ENCODE peak calls at places on chromosomes 1 and 21, in ten cellular contexts. F is fibroblast of mammary gland, W is NB4, L is adrenal gland, E is sigmoid colon, V is lower lobe of right lung, M is astrocyte, S is spleen, T is pancreas, X is IMR-90. I is an unnamed sample.
A peak's percentile ranks its signal among the peaks of the same experiment; 100 is the strongest.

GRCh38 chr1:23634840-23635642 is 56.6 kb upstream of the RPL11 start:
- DNase-seq in X (peak; percentile 77), W (peak; percentile 61), S (no peak), V (no peak), T (peak; percentile 43), L (peak; percentile 49), E (peak; percentile 77), F (peak; percentile 81), M (peak; percentile 55), I (no peak)

GRCh38 chr1:115543247-115543646 is 98.5 kb upstream of the VANGL1 start:
- DNase-seq in L (no peak), M (no peak), F (no peak), S (no peak), T (no peak), E (no peak), X (no peak), W (no peak), V (no peak), I (no peak)

GRCh38 chr1:152111515-152111968 is 3.7 kb downstream of the TCHH start:
- DNase-seq in X (peak; percentile 34), M (peak; percentile 49), F (peak; percentile 34), S (peak; percentile 58), W (no peak), E (no peak), L (no peak), V (no peak), T (peak; percentile 17), I (no peak)

GRCh38 chr1:44288883-44289282 is 66.2 kb downstream of the ERI3 start:
- DNase-seq in F (no peak), L (no peak), X (no peak), W (no peak), M (no peak), E (no peak), T (no peak), V (no peak), S (no peak), I (peak; percentile 21)

GRCh38 chr1:240178366-240178765 is 86.7 kb downstream of the FMN2 start:
- DNase-seq in E (no peak), V (no peak), M (no peak), F (no peak), W (no peak), S (no peak), L (no peak), X (peak; percentile 27), T (no peak), I (no peak)

GRCh38 chr1:209412036-209412435 is 171.5 kb upstream of the CAMK1G start:
- DNase-seq in W (no peak), M (no peak), L (no peak), T (no peak), E (no peak), S (no peak), F (peak; percentile 45), V (no peak), X (peak; percentile 41), I (no peak)

GRCh38 chr21:31298618-31299269 is 45.3 kb downstream of the TIAM1 start:
- DNase-seq in V (no peak), T (no peak), L (no peak), M (peak; percentile 89), E (no peak), W (no peak), S (no peak), X (no peak), F (peak; percentile 65), I (no peak)

GRCh38 chr1:87404306-87404705 is 75.6 kb downstream of the LMO4 start:
- DNase-seq in F (no peak), V (no peak), E (no peak), M (no peak), X (no peak), S (no peak), L (no peak), T (no peak), W (no peak), I (no peak)

GRCh38 chr1:25245809-25246599 is 1.2 kb downstream of the RSRP1 start:
- DNase-seq in S (peak; percentile 81), T (no peak), W (peak; percentile 34), L (no peak), F (peak; percentile 62), X (peak; percentile 33), E (no peak), M (no peak), V (no peak), I (no peak)

GRCh38 chr21:35268261-35268660 is 219.2 kb upstream of the RUNX1 start:
- DNase-seq in T (no peak), V (no peak), E (no peak), M (no peak), L (no peak), X (no peak), F (no peak), S (no peak), W (no peak), I (no peak)

GRCh38 chr1:92784051-92784638 is 763 bp downstream of the EVI5 start:
- DNase-seq in X (peak; percentile 61), F (peak; percentile 68), L (peak; percentile 64), E (peak; percentile 75), M (peak; percentile 71), W (peak; percentile 51), V (peak; percentile 55), S (no peak), T (no peak), I (no peak)

GRCh38 chr1:94936861-94937620 is 10.1 kb upstream of the CNN3 start:
- DNase-seq in F (no peak), E (no peak), L (no peak), W (no peak), X (peak; percentile 45), V (no peak), S (no peak), T (no peak), M (peak; percentile 52), I (no peak)

GRCh38 chr1:192263436-192263835 is 53.4 kb upstream of the RGS21 start:
- DNase-seq in T (no peak), X (peak; percentile 92), L (no peak), M (peak; percentile 89), V (no peak), E (no peak), S (no peak), W (no peak), F (peak; percentile 89), I (no peak)

GRCh38 chr1:54884768-54885167 is 2.2 kb downstream of the DHCR24 start:
- DNase-seq in V (no peak), E (no peak), F (no peak), M (no peak), W (no peak), X (no peak), L (no peak), S (no peak), T (no peak), I (no peak)
- H3K4me3 ChIP-seq in V (peak overlapping the region; percentile 86), E (no peak overlapping the region), F (peak overlapping the region; percentile 4), M (no peak overlapping the region), W (peak overlapping the region; percentile 88), X (no peak overlapping the region), L (peak overlapping the region; percentile 57), S (no peak overlapping the region), T (no peak overlapping the region), I (peak overlapping the region; percentile 81)

GRCh38 chr1:184563308-184563707 is 176.5 kb downstream of the C1orf21 start:
- DNase-seq in M (no peak), E (no peak), S (no peak), W (peak; percentile 37), L (no peak), V (no peak), X (peak; percentile 40), F (peak; percentile 53), T (no peak), I (no peak)
- TF ChIP-seq CTCF in M (peak; percentile 48), E (peak; percentile 14), S (no peak), W (peak; percentile 27), L (peak; percentile 65), V (peak; percentile 62), X (peak; percentile 66), F (peak; percentile 66), T (no peak), I (peak; percentile 55)

GRCh38 chr1:66981679-66982078 is 56.9 kb downstream of the MIER1 start:
- DNase-seq in T (no peak), F (peak; percentile 43), W (no peak), S (no peak), M (no peak), V (no peak), E (peak; percentile 74), X (peak; percentile 18), L (peak; percentile 64), I (no peak)
- H3K4me3 ChIP-seq in T (no peak overlapping the region), F (peak overlapping the region; percentile 15), W (no peak overlapping the region), S (peak overlapping the region; percentile 15), M (no peak overlapping the region), V (peak overlapping the region; percentile 34), E (peak overlapping the region; percentile 45), X (no peak overlapping the region), L (no peak overlapping the region), I (no peak overlapping the region)

GRCh38 chr1:185238447-185238846 is 78.6 kb downstream of the IVNS1ABP start:
- DNase-seq in E (no peak), W (peak; percentile 14), X (peak; percentile 47), T (no peak), F (peak; percentile 39), V (no peak), S (no peak), M (peak; percentile 9), L (no peak), I (no peak)
- TF ChIP-seq CTCF in E (no peak), W (peak; percentile 5), X (peak; percentile 59), T (no peak), F (peak; percentile 48), V (peak; percentile 40), S (no peak), M (peak; percentile 21), L (peak; percentile 29), I (peak; percentile 49)

GRCh38 chr1:61241864-61242472 is 159.6 kb downstream of the NFIA start:
- DNase-seq in V (no peak), F (no peak), L (no peak), M (no peak), E (no peak), T (no peak), X (no peak), S (no peak), W (no peak), I (peak; percentile 77)
- H3K4me3 ChIP-seq in V (peak overlapping the region; percentile 20), F (no peak overlapping the region), L (no peak overlapping the region), M (no peak overlapping the region), E (peak overlapping the region; percentile 29), T (no peak overlapping the region), X (no peak overlapping the region), S (no peak overlapping the region), W (no peak overlapping the region), I (peak overlapping the region; percentile 42)

I was measured in LNCaP clone FGC.